ENCODE peak calls at places on chromosomes 16 and 17, in eight cellular contexts. H is GM10248; O is mammary epithelial cell; L is stimulated activated CD4-positive, alpha-beta T cell treated with anti-CD3 and anti-CD28 coated beads, TNF-alpha, amount 100 ng/mL, for 1 hour; X is CD8-positive, alpha-beta memory T cell; R is NCI-H748 treated with DMSO at 0.1 percent for 48 hours; T is cardiac fibroblast; E is heart right ventricle. I is an unnamed sample.

GRCh38 chr17:57468932-57469775 is 212.8 kb downstream of the MSI2 start:
- DNase-seq in H (peak; percentile 65), O (no peak), L (no peak), X (no peak), R (peak; percentile 44), T (no peak), E (no peak), I (no peak)

GRCh38 chr16:2597560-2597902 is 59.7 kb downstream of the PDPK1 start:
- DNase-seq in H (no peak), O (no peak), L (no peak), X (no peak), R (no peak), T (no peak), E (no peak), I (no peak)

GRCh38 chr16:67547423-67548264 is 14.7 kb upstream of the CTCF start:
- DNase-seq in H (peak; percentile 46), O (no peak), L (no peak), X (no peak), R (no peak), T (no peak), E (no peak), I (peak; percentile 73)

GRCh38 chr17:82327289-82327688 is 6.3 kb downstream of the SECTM1 start:
- DNase-seq in H (no peak), O (no peak), L (no peak), X (no peak), R (no peak), T (no peak), E (no peak), I (no peak)

GRCh38 chr16:14042706-14043105 is 28.4 kb upstream of the MRTFB start:
- DNase-seq in H (no peak), O (no peak), L (no peak), X (no peak), R (no peak), T (no peak), E (peak; percentile 47), I (peak; percentile 13)

GRCh38 chr16:89217388-89218191 is at the start of gene ZNF778:
- DNase-seq in H (peak; percentile 94), O (peak; percentile 84), L (peak; percentile 67), X (peak; percentile 77), R (peak; percentile 27), T (peak; percentile 82), E (peak; percentile 82), I (peak; percentile 82)

GRCh38 chr17:57270801-57271245 is 14.5 kb downstream of the MSI2 start:
- DNase-seq in H (no peak), O (no peak), L (no peak), X (no peak), R (no peak), T (no peak), E (no peak), I (no peak)

GRCh38 chr16:58579587-58579986 is 50.0 kb downstream of the CNOT1 start:
- DNase-seq in H (no peak), O (no peak), L (no peak), X (no peak), R (no peak), T (no peak), E (no peak), I (no peak)

I was measured in thyroid gland.